ENCODE peak calls at places on chromosomes 16 and 17, in ten cellular contexts. One of them, this sample, is unnamed.

GRCh38 chr16:75244225-75244792 is 7.1 kb downstream of the BCAR1 start:
- DNase-seq in IMR-90: peak; percentile 72
- DNase-seq in esophagus muscularis mucosa: no peak
- DNase-seq in BJ: no peak
- DNase-seq in lower lobe of right lung: peak; percentile 76
- DNase-seq in mesenchymal stem cell: peak; percentile 74
- DNase-seq in kidney epithelial cell: no peak
- DNase-seq in SJCRH30: peak; percentile 18
- DNase-seq in heart left ventricle: peak; percentile 71
- DNase-seq in uterus: peak; percentile 66
- DNase-seq in this sample: no peak

GRCh38 chr17:36691606-36692005 is 90.2 kb downstream of the MRM1 start:
- DNase-seq in IMR-90: no peak
- DNase-seq in esophagus muscularis mucosa: no peak
- DNase-seq in BJ: no peak
- DNase-seq in lower lobe of right lung: no peak
- DNase-seq in mesenchymal stem cell: no peak
- DNase-seq in kidney epithelial cell: no peak
- DNase-seq in SJCRH30: no peak
- DNase-seq in heart left ventricle: no peak
- DNase-seq in uterus: no peak
- DNase-seq in this sample: no peak

GRCh38 chr16:78230832-78231231 is 131.4 kb downstream of the WWOX start:
- DNase-seq in IMR-90: peak; percentile 8
- DNase-seq in esophagus muscularis mucosa: peak; percentile 5
- DNase-seq in BJ: no peak
- DNase-seq in lower lobe of right lung: no peak
- DNase-seq in mesenchymal stem cell: peak; percentile 46
- DNase-seq in kidney epithelial cell: no peak
- DNase-seq in SJCRH30: no peak
- DNase-seq in heart left ventricle: no peak
- DNase-seq in uterus: no peak
- DNase-seq in this sample: peak; percentile 58

GRCh38 chr16:84810518-84811273 is 9.1 kb upstream of the CRISPLD2 start:
- DNase-seq in IMR-90: peak; percentile 63
- DNase-seq in esophagus muscularis mucosa: no peak
- DNase-seq in BJ: no peak
- DNase-seq in lower lobe of right lung: no peak
- DNase-seq in mesenchymal stem cell: peak; percentile 56
- DNase-seq in kidney epithelial cell: no peak
- DNase-seq in SJCRH30: no peak
- DNase-seq in heart left ventricle: peak; percentile 28
- DNase-seq in uterus: peak; percentile 62
- DNase-seq in this sample: peak; percentile 61

GRCh38 chr17:61833536-61834203 is 29.7 kb downstream of the BRIP1 start:
- DNase-seq in IMR-90: peak; percentile 76
- DNase-seq in esophagus muscularis mucosa: no peak
- DNase-seq in BJ: peak; percentile 59
- DNase-seq in lower lobe of right lung: no peak
- DNase-seq in mesenchymal stem cell: peak; percentile 66
- DNase-seq in kidney epithelial cell: peak; percentile 50
- DNase-seq in SJCRH30: peak; percentile 16
- DNase-seq in heart left ventricle: no peak
- DNase-seq in uterus: no peak
- DNase-seq in this sample: peak; percentile 82

GRCh38 chr16:79081292-79082066 is 519.1 kb downstream of the MAF start:
- DNase-seq in IMR-90: no peak
- DNase-seq in esophagus muscularis mucosa: no peak
- DNase-seq in BJ: no peak
- DNase-seq in lower lobe of right lung: no peak
- DNase-seq in mesenchymal stem cell: no peak
- DNase-seq in kidney epithelial cell: no peak
- DNase-seq in SJCRH30: no peak
- DNase-seq in heart left ventricle: no peak
- DNase-seq in uterus: no peak
- DNase-seq in this sample: no peak

GRCh38 chr16:1215574-1216295 is 9.3 kb downstream of the TPSG1 start:
- DNase-seq in IMR-90: no peak
- DNase-seq in esophagus muscularis mucosa: no peak
- DNase-seq in BJ: no peak
- DNase-seq in lower lobe of right lung: no peak
- DNase-seq in mesenchymal stem cell: no peak
- DNase-seq in kidney epithelial cell: no peak
- DNase-seq in SJCRH30: no peak
- DNase-seq in heart left ventricle: no peak
- DNase-seq in uterus: no peak
- DNase-seq in this sample: no peak

GRCh38 chr17:34151081-34151480 is 104.0 kb upstream of the CCL2 start:
- DNase-seq in IMR-90: no peak
- DNase-seq in esophagus muscularis mucosa: no peak
- DNase-seq in BJ: peak; percentile 8
- DNase-seq in lower lobe of right lung: no peak
- DNase-seq in mesenchymal stem cell: no peak
- DNase-seq in kidney epithelial cell: peak; percentile 18
- DNase-seq in SJCRH30: no peak
- DNase-seq in heart left ventricle: no peak
- DNase-seq in uterus: no peak
- DNase-seq in this sample: no peak

GRCh38 chr17:75289832-75290337 is 652 bp upstream of the SLC25A19 start:
- DNase-seq in IMR-90: peak; percentile 60
- DNase-seq in esophagus muscularis mucosa: peak; percentile 93
- DNase-seq in BJ: no peak
- DNase-seq in lower lobe of right lung: peak; percentile 84
- DNase-seq in mesenchymal stem cell: peak; percentile 72
- DNase-seq in kidney epithelial cell: no peak
- DNase-seq in SJCRH30: no peak
- DNase-seq in heart left ventricle: no peak
- DNase-seq in uterus: peak; percentile 47
- DNase-seq in this sample: peak; percentile 47

GRCh38 chr16:84557504-84557903 is 53.0 kb upstream of the MEAK7 start:
- DNase-seq in IMR-90: no peak
- DNase-seq in esophagus muscularis mucosa: no peak
- DNase-seq in BJ: no peak
- DNase-seq in lower lobe of right lung: peak; percentile 27
- DNase-seq in mesenchymal stem cell: no peak
- DNase-seq in kidney epithelial cell: no peak
- DNase-seq in SJCRH30: no peak
- DNase-seq in heart left ventricle: no peak
- DNase-seq in uterus: no peak
- DNase-seq in this sample: no peak

GRCh38 chr16:75550211-75550662 is 5.8 kb downstream of the TMEM231 start:
- DNase-seq in IMR-90: peak; percentile 43
- DNase-seq in esophagus muscularis mucosa: no peak
- DNase-seq in BJ: no peak
- DNase-seq in lower lobe of right lung: no peak
- DNase-seq in mesenchymal stem cell: peak; percentile 49
- DNase-seq in kidney epithelial cell: peak; percentile 26
- DNase-seq in SJCRH30: peak; percentile 19
- DNase-seq in heart left ventricle: peak; percentile 71
- DNase-seq in uterus: no peak
- DNase-seq in this sample: peak; percentile 88

DNA sequence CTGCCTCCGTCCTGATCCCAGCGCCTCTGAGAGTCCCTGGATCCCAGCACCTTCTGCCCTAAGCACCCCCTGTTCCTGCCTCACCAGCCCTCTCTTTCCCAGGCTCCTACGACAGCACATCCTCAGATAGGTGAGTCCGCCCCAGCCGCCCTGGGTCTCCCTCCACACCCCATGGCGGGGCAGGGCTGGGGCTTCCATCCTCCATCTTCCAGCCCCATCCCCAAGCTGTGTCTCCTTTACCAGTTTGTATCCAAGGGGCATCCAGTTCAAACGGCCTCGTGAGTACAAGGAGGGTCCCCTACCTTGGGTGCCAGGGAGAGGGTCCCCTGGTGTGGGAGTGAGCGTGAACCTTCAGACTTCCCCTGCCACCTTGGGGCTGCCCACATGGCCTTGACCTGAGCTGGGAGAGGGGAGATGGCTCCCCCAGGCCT is 774 bp downstream of the LAT start:
- DNase-seq in IMR-90: no peak
- DNase-seq in esophagus muscularis mucosa: no peak
- DNase-seq in BJ: no peak
- DNase-seq in lower lobe of right lung: no peak
- DNase-seq in mesenchymal stem cell: no peak
- DNase-seq in kidney epithelial cell: no peak
- DNase-seq in SJCRH30: no peak
- DNase-seq in heart left ventricle: no peak
- DNase-seq in uterus: no peak
- DNase-seq in this sample: no peak
- H3K36me3 ChIP-seq in IMR-90: peaks cover 69% of the 10 kb centered on the region
- H3K36me3 ChIP-seq in esophagus muscularis mucosa: peaks cover 100% of the 10 kb centered on the region
- H3K36me3 ChIP-seq in BJ: peaks cover 47% of the 10 kb centered on the region
- H3K36me3 ChIP-seq in lower lobe of right lung: peaks cover 83% of the 10 kb centered on the region
- H3K36me3 ChIP-seq in mesenchymal stem cell: peaks cover 80% of the 10 kb centered on the region
- H3K36me3 ChIP-seq in kidney epithelial cell: peaks cover 10% of the 10 kb centered on the region
- H3K36me3 ChIP-seq in SJCRH30: no peaks in the 10 kb centered on the region
- H3K36me3 ChIP-seq in heart left ventricle: peaks cover 51% of the 10 kb centered on the region
- H3K36me3 ChIP-seq in uterus: no peaks in the 10 kb centered on the region
- H3K36me3 ChIP-seq in this sample: peaks cover 10% of the 10 kb centered on the region

GRCh38 chr16:8904018-8904430 is 21.9 kb downstream of the LITAFD start:
- DNase-seq in IMR-90: no peak
- DNase-seq in esophagus muscularis mucosa: no peak
- DNase-seq in BJ: no peak
- DNase-seq in lower lobe of right lung: no peak
- DNase-seq in mesenchymal stem cell: no peak
- DNase-seq in kidney epithelial cell: no peak
- DNase-seq in SJCRH30: no peak
- DNase-seq in heart left ventricle: no peak
- DNase-seq in uterus: no peak
- DNase-seq in this sample: no peak

GRCh38 chr16:8900343-8900742 is 18.2 kb downstream of the LITAFD start:
- DNase-seq in IMR-90: no peak
- DNase-seq in esophagus muscularis mucosa: no peak
- DNase-seq in BJ: no peak
- DNase-seq in lower lobe of right lung: no peak
- DNase-seq in mesenchymal stem cell: no peak
- DNase-seq in kidney epithelial cell: no peak
- DNase-seq in SJCRH30: no peak
- DNase-seq in heart left ventricle: no peak
- DNase-seq in uterus: no peak
- DNase-seq in this sample: no peak

GRCh38 chr16:8903004-8903403 is 20.9 kb downstream of the LITAFD start:
- DNase-seq in IMR-90: no peak
- DNase-seq in esophagus muscularis mucosa: no peak
- DNase-seq in BJ: no peak
- DNase-seq in lower lobe of right lung: no peak
- DNase-seq in mesenchymal stem cell: no peak
- DNase-seq in kidney epithelial cell: no peak
- DNase-seq in SJCRH30: no peak
- DNase-seq in heart left ventricle: no peak
- DNase-seq in uterus: no peak
- DNase-seq in this sample: no peak

GRCh38 chr16:8901318-8901861 is 19.2 kb downstream of the LITAFD start:
- DNase-seq in IMR-90: no peak
- DNase-seq in esophagus muscularis mucosa: no peak
- DNase-seq in BJ: no peak
- DNase-seq in lower lobe of right lung: no peak
- DNase-seq in mesenchymal stem cell: no peak
- DNase-seq in kidney epithelial cell: no peak
- DNase-seq in SJCRH30: no peak
- DNase-seq in heart left ventricle: no peak
- DNase-seq in uterus: no peak
- DNase-seq in this sample: no peak

DNA sequence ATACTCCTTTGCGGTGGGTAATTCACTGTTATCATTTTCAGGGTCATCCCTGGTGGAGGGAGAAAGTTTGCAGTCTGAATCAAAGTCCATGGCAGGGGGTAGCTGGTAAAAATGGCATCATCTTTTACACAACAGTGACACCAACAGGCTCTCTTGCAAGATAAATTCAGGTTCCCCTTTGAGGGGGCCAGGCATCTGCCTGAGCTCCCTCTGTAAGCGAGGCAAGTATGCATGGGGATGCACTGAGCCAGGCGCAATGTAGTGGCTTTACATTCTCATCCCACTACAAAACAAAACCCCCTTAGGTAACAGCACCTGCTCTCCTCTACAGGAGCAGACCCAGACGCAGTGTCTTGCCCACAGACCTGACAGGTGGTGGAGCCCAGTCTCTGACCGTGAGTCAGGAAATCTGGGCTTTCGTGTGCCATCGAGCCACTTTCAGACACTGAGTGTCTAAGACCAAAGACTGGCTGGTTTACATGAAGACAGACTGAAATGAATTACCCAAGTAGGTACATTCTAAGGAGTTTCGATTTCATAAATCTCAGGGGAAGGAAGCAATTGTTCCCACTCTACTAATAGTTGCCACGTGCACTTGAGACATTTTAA is 17.7 kb downstream of the LITAFD start:
- DNase-seq in IMR-90: no peak
- DNase-seq in esophagus muscularis mucosa: no peak
- DNase-seq in BJ: no peak
- DNase-seq in lower lobe of right lung: peak; percentile 8
- DNase-seq in mesenchymal stem cell: no peak
- DNase-seq in kidney epithelial cell: no peak
- DNase-seq in SJCRH30: no peak
- DNase-seq in heart left ventricle: no peak
- DNase-seq in uterus: no peak
- DNase-seq in this sample: no peak
- H3K36me3 ChIP-seq in IMR-90: peaks cover 63% of the 10 kb centered on the region
- H3K36me3 ChIP-seq in esophagus muscularis mucosa: peaks cover 100% of the 10 kb centered on the region
- H3K36me3 ChIP-seq in BJ: peaks cover 40% of the 10 kb centered on the region
- H3K36me3 ChIP-seq in lower lobe of right lung: peaks cover 100% of the 10 kb centered on the region
- H3K36me3 ChIP-seq in mesenchymal stem cell: peaks cover 94% of the 10 kb centered on the region
- H3K36me3 ChIP-seq in kidney epithelial cell: peaks cover 4% of the 10 kb centered on the region
- H3K36me3 ChIP-seq in SJCRH30: peaks cover 67% of the 10 kb centered on the region
- H3K36me3 ChIP-seq in heart left ventricle: peaks cover 100% of the 10 kb centered on the region
- H3K36me3 ChIP-seq in uterus: no peaks in the 10 kb centered on the region
- H3K36me3 ChIP-seq in this sample: peaks cover 56% of the 10 kb centered on the region

DNA sequence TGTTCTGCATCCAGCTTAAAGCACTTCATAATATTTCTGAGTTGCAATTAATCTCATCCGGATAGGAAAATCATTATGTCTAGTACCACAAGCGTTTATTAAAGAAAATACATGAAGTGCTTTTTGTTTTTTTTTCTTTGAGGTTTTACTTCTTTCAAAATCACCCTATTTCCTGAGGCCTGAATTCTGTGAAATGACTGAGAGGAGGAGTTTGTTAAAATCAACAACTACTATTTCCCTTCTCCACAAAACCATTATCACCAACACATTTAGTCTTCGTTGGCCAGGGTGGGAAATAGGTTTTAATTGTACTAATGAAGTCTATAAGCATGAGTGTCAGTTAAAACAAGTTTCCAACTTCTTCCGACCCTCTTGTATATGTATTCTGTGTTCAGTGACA is 50.7 kb upstream of the ADCY7 start:
- DNase-seq in IMR-90: no peak
- DNase-seq in esophagus muscularis mucosa: no peak
- DNase-seq in BJ: no peak
- DNase-seq in lower lobe of right lung: no peak
- DNase-seq in mesenchymal stem cell: no peak
- DNase-seq in kidney epithelial cell: no peak
- DNase-seq in SJCRH30: no peak
- DNase-seq in heart left ventricle: no peak
- DNase-seq in uterus: no peak
- DNase-seq in this sample: no peak
- H3K36me3 ChIP-seq in IMR-90: peaks cover 12% of the 10 kb centered on the region
- H3K36me3 ChIP-seq in esophagus muscularis mucosa: peaks cover 78% of the 10 kb centered on the region
- H3K36me3 ChIP-seq in BJ: peaks cover 6% of the 10 kb centered on the region
- H3K36me3 ChIP-seq in lower lobe of right lung: peaks cover 64% of the 10 kb centered on the region
- H3K36me3 ChIP-seq in mesenchymal stem cell: peaks cover 57% of the 10 kb centered on the region
- H3K36me3 ChIP-seq in kidney epithelial cell: no peaks in the 10 kb centered on the region
- H3K36me3 ChIP-seq in SJCRH30: peaks cover 4% of the 10 kb centered on the region
- H3K36me3 ChIP-seq in heart left ventricle: peaks cover 80% of the 10 kb centered on the region
- H3K36me3 ChIP-seq in uterus: no peaks in the 10 kb centered on the region
- H3K36me3 ChIP-seq in this sample: peaks cover 18% of the 10 kb centered on the region

GRCh38 chr16:8898660-8899318 is 16.6 kb downstream of the LITAFD start:
- DNase-seq in IMR-90: no peak
- DNase-seq in esophagus muscularis mucosa: no peak
- DNase-seq in BJ: no peak
- DNase-seq in lower lobe of right lung: no peak
- DNase-seq in mesenchymal stem cell: no peak
- DNase-seq in kidney epithelial cell: no peak
- DNase-seq in SJCRH30: no peak
- DNase-seq in heart left ventricle: no peak
- DNase-seq in uterus: no peak
- DNase-seq in this sample: no peak
- H3K36me3 ChIP-seq in IMR-90: peaks cover 64% of the 10 kb centered on the region
- H3K36me3 ChIP-seq in esophagus muscularis mucosa: peaks cover 100% of the 10 kb centered on the region
- H3K36me3 ChIP-seq in BJ: peaks cover 43% of the 10 kb centered on the region
- H3K36me3 ChIP-seq in lower lobe of right lung: peaks cover 100% of the 10 kb centered on the region
- H3K36me3 ChIP-seq in mesenchymal stem cell: peaks cover 96% of the 10 kb centered on the region
- H3K36me3 ChIP-seq in kidney epithelial cell: peaks cover 1% of the 10 kb centered on the region
- H3K36me3 ChIP-seq in SJCRH30: peaks cover 70% of the 10 kb centered on the region
- H3K36me3 ChIP-seq in heart left ventricle: peaks cover 100% of the 10 kb centered on the region
- H3K36me3 ChIP-seq in uterus: no peaks in the 10 kb centered on the region
- H3K36me3 ChIP-seq in this sample: peaks cover 53% of the 10 kb centered on the region

This sample was measured in mammary epithelial cell.